ENCODE peak calls at places on chromosomes 13 and 19, in seven cellular contexts. One of them, this sample, is unnamed.

GRCh38 chr13:39259371-39259770 is 221.1 kb downstream of the NHLRC3 start:
- DNase-seq in body of pancreas: no peak
- DNase-seq in fibroblast of pulmonary artery: no peak
- DNase-seq in heart right ventricle: no peak
- DNase-seq in AG04450: no peak
- DNase-seq in lower leg skin: no peak
- DNase-seq in fibroblast of the aortic adventitia: no peak
- DNase-seq in this sample: no peak

GRCh38 chr13:102555914-102556553 is 40.8 kb upstream of the TPP2 start:
- DNase-seq in AG04450: no peak
- DNase-seq in heart right ventricle: no peak
- DNase-seq in lower leg skin: no peak
- DNase-seq in fibroblast of pulmonary artery: peak; percentile 45
- DNase-seq in body of pancreas: no peak
- DNase-seq in fibroblast of the aortic adventitia: peak; percentile 34
- DNase-seq in this sample: peak; percentile 66

GRCh38 chr13:48531416-48532145 is 1.3 kb downstream of the RCBTB2 start:
- DNase-seq in lower leg skin: no peak
- DNase-seq in fibroblast of the aortic adventitia: no peak
- DNase-seq in heart right ventricle: no peak
- DNase-seq in fibroblast of pulmonary artery: no peak
- DNase-seq in body of pancreas: peak; percentile 31
- DNase-seq in AG04450: no peak
- DNase-seq in this sample: no peak

GRCh38 chr13:47299316-47299715 is 402.5 kb upstream of the HTR2A start:
- DNase-seq in lower leg skin: no peak
- DNase-seq in fibroblast of pulmonary artery: peak; percentile 7
- DNase-seq in body of pancreas: no peak
- DNase-seq in fibroblast of the aortic adventitia: peak; percentile 66
- DNase-seq in heart right ventricle: no peak
- DNase-seq in AG04450: no peak
- DNase-seq in this sample: no peak

GRCh38 chr19:13014101-13014920 is 19.0 kb downstream of the NFIX start:
- DNase-seq in heart right ventricle: no peak
- DNase-seq in AG04450: no peak
- DNase-seq in lower leg skin: no peak
- DNase-seq in body of pancreas: no peak
- DNase-seq in fibroblast of the aortic adventitia: peak; percentile 66
- DNase-seq in fibroblast of pulmonary artery: peak; percentile 49
- DNase-seq in this sample: no peak

GRCh38 chr13:108957369-108958012 is 328.1 kb downstream of the MYO16 start:
- DNase-seq in fibroblast of the aortic adventitia: peak; percentile 89
- DNase-seq in body of pancreas: peak; percentile 27
- DNase-seq in AG04450: peak; percentile 55
- DNase-seq in fibroblast of pulmonary artery: peak; percentile 82
- DNase-seq in lower leg skin: no peak
- DNase-seq in heart right ventricle: no peak
- DNase-seq in this sample: peak; percentile 95

GRCh38 chr19:46150606-46151005 is 2.6 kb downstream of the IGFL2 start:
- DNase-seq in body of pancreas: no peak
- DNase-seq in fibroblast of pulmonary artery: no peak
- DNase-seq in lower leg skin: no peak
- DNase-seq in AG04450: no peak
- DNase-seq in heart right ventricle: no peak
- DNase-seq in fibroblast of the aortic adventitia: no peak
- DNase-seq in this sample: no peak

GRCh38 chr19:38792250-38793111 is 3.5 kb downstream of the LGALS7B start:
- DNase-seq in body of pancreas: peak; percentile 15
- DNase-seq in heart right ventricle: no peak
- DNase-seq in fibroblast of the aortic adventitia: no peak
- DNase-seq in AG04450: no peak
- DNase-seq in lower leg skin: no peak
- DNase-seq in fibroblast of pulmonary artery: peak; percentile 26
- DNase-seq in this sample: peak; percentile 15

GRCh38 chr19:19105365-19106060 is 32.8 kb downstream of the TMEM161A start:
- DNase-seq in body of pancreas: peak; percentile 34
- DNase-seq in heart right ventricle: peak; percentile 58
- DNase-seq in AG04450: no peak
- DNase-seq in fibroblast of the aortic adventitia: peak; percentile 30
- DNase-seq in fibroblast of pulmonary artery: peak; percentile 60
- DNase-seq in lower leg skin: no peak
- DNase-seq in this sample: peak; percentile 69

GRCh38 chr19:34556500-34556899 is 74.9 kb downstream of the WTIP start:
- DNase-seq in fibroblast of the aortic adventitia: peak; percentile 63
- DNase-seq in fibroblast of pulmonary artery: peak; percentile 19
- DNase-seq in AG04450: no peak
- DNase-seq in lower leg skin: no peak
- DNase-seq in body of pancreas: peak; percentile 63
- DNase-seq in heart right ventricle: peak; percentile 20
- DNase-seq in this sample: peak; percentile 9

GRCh38 chr13:34364633-34365032 is 546.7 kb downstream of the RFC3 start:
- DNase-seq in lower leg skin: no peak
- DNase-seq in body of pancreas: no peak
- DNase-seq in heart right ventricle: no peak
- DNase-seq in fibroblast of the aortic adventitia: no peak
- DNase-seq in fibroblast of pulmonary artery: peak; percentile 55
- DNase-seq in AG04450: no peak
- DNase-seq in this sample: peak; percentile 71

GRCh38 chr13:45119469-45119989 is 781 bp upstream of the GTF2F2 start:
- DNase-seq in AG04450: peak; percentile 33
- DNase-seq in body of pancreas: peak; percentile 10
- DNase-seq in lower leg skin: no peak
- DNase-seq in fibroblast of pulmonary artery: peak; percentile 60
- DNase-seq in heart right ventricle: peak; percentile 8
- DNase-seq in fibroblast of the aortic adventitia: peak; percentile 67
- DNase-seq in this sample: peak; percentile 68

GRCh38 chr13:92745233-92745632 is 481.4 kb upstream of the GPC6 start:
- DNase-seq in AG04450: no peak
- DNase-seq in fibroblast of the aortic adventitia: no peak
- DNase-seq in fibroblast of pulmonary artery: no peak
- DNase-seq in lower leg skin: no peak
- DNase-seq in body of pancreas: no peak
- DNase-seq in heart right ventricle: no peak
- DNase-seq in this sample: no peak

GRCh38 chr13:30618186-30618937 is 642 bp downstream of the USPL1 start:
- DNase-seq in heart right ventricle: peak; percentile 16
- DNase-seq in fibroblast of pulmonary artery: no peak
- DNase-seq in fibroblast of the aortic adventitia: no peak
- DNase-seq in body of pancreas: no peak
- DNase-seq in lower leg skin: no peak
- DNase-seq in AG04450: no peak
- DNase-seq in this sample: peak; percentile 21

GRCh38 chr13:41523396-41523795 is 66.0 kb downstream of the RGCC start:
- DNase-seq in lower leg skin: no peak
- DNase-seq in AG04450: no peak
- DNase-seq in fibroblast of the aortic adventitia: no peak
- DNase-seq in body of pancreas: no peak
- DNase-seq in heart right ventricle: no peak
- DNase-seq in fibroblast of pulmonary artery: no peak
- DNase-seq in this sample: no peak

GRCh38 chr19:35164418-35164817 is 9.9 kb downstream of the FXYD5 start:
- DNase-seq in heart right ventricle: no peak
- DNase-seq in body of pancreas: no peak
- DNase-seq in fibroblast of the aortic adventitia: no peak
- DNase-seq in lower leg skin: no peak
- DNase-seq in fibroblast of pulmonary artery: no peak
- DNase-seq in AG04450: no peak
- DNase-seq in this sample: no peak

GRCh38 chr19:24033962-24034342 is 53.0 kb upstream of the ZNF254 start:
- DNase-seq in fibroblast of pulmonary artery: peak; percentile 68
- DNase-seq in lower leg skin: peak; percentile 29
- DNase-seq in body of pancreas: peak; percentile 61
- DNase-seq in heart right ventricle: peak; percentile 21
- DNase-seq in fibroblast of the aortic adventitia: peak; percentile 66
- DNase-seq in AG04450: peak; percentile 21
- DNase-seq in this sample: peak; percentile 79

GRCh38 chr19:6648141-6648715 is 21.7 kb downstream of the TNFSF14 start:
- DNase-seq in fibroblast of the aortic adventitia: no peak
- DNase-seq in fibroblast of pulmonary artery: no peak
- DNase-seq in body of pancreas: no peak
- DNase-seq in lower leg skin: no peak
- DNase-seq in heart right ventricle: no peak
- DNase-seq in AG04450: no peak
- DNase-seq in this sample: no peak

GRCh38 chr13:21670006-21670882 is 629 bp upstream of the FGF9 start:
- DNase-seq in lower leg skin: no peak
- DNase-seq in AG04450: no peak
- DNase-seq in heart right ventricle: peak; percentile 35
- DNase-seq in fibroblast of pulmonary artery: peak; percentile 42
- DNase-seq in fibroblast of the aortic adventitia: peak; percentile 42
- DNase-seq in body of pancreas: peak; percentile 49
- DNase-seq in this sample: peak; percentile 37

GRCh38 chr19:4596033-4596904 is 36.8 kb upstream of the SEMA6B start:
- DNase-seq in fibroblast of the aortic adventitia: no peak
- DNase-seq in body of pancreas: no peak
- DNase-seq in fibroblast of pulmonary artery: no peak
- DNase-seq in AG04450: no peak
- DNase-seq in heart right ventricle: no peak
- DNase-seq in lower leg skin: no peak
- DNase-seq in this sample: no peak

GRCh38 chr19:37346091-37346490 is 24.8 kb upstream of the ZNF527 start:
- DNase-seq in fibroblast of pulmonary artery: no peak
- DNase-seq in body of pancreas: no peak
- DNase-seq in fibroblast of the aortic adventitia: no peak
- DNase-seq in lower leg skin: no peak
- DNase-seq in AG04450: no peak
- DNase-seq in heart right ventricle: no peak
- DNase-seq in this sample: no peak

DNA sequence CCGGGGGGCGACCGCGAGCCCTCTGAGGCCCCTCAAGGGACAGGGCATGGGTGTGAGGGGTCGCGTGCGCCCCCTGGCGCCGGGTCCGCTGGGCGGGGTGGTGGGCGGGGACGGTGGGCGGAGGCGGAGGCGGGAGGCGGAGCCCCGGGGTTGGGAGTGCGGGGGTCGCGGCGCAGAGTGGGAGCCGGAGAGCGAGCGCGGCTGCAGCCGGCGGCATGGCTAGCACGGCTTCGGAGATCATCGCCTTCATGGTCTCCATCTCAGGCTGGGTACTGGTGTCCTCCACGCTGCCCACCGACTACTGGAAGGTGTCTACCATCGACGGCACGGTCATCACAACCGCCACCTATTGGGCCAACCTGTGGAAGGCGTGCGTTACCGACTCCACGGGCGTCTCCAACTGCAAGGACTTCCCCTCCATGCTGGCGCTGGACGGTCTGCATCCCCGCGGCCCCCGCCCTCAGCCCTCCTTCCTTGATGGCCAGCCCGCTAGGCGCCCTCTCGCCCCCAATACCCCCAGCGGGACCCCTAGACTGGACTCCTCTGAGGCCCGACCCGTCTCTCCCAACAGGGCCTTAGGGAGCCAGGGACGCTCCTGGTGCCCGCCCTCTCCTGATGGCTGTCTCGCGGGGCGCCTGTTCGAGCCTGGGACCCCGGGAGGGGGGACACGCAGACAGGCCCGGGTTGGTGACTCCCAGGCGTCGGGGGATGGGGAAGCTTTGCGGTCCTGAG is at the start of gene CLDN10:
- DNase-seq in fibroblast of the aortic adventitia: no peak
- DNase-seq in heart right ventricle: no peak
- DNase-seq in fibroblast of pulmonary artery: no peak
- DNase-seq in lower leg skin: no peak
- DNase-seq in AG04450: no peak
- DNase-seq in body of pancreas: peak; percentile 88
- DNase-seq in this sample: no peak
- H3K4me3 ChIP-seq in fibroblast of the aortic adventitia: no peak within 1 kb of the TSS
- H3K4me3 ChIP-seq in heart right ventricle: peak within 1 kb of the TSS; percentile 24
- H3K4me3 ChIP-seq in fibroblast of pulmonary artery: no peak within 1 kb of the TSS
- H3K4me3 ChIP-seq in lower leg skin: no peak within 1 kb of the TSS
- H3K4me3 ChIP-seq in AG04450: no peak within 1 kb of the TSS
- H3K4me3 ChIP-seq in body of pancreas: peak within 1 kb of the TSS; percentile 50
- H3K4me3 ChIP-seq in this sample: peak within 1 kb of the TSS; percentile 8

GRCh38 chr19:14544047-14544446 is 14.7 kb downstream of the TECR start:
- DNase-seq in heart right ventricle: no peak
- DNase-seq in AG04450: no peak
- DNase-seq in fibroblast of the aortic adventitia: no peak
- DNase-seq in body of pancreas: no peak
- DNase-seq in fibroblast of pulmonary artery: no peak
- DNase-seq in lower leg skin: no peak
- DNase-seq in this sample: no peak

GRCh38 chr19:14542721-14543328 is 13.4 kb downstream of the TECR start:
- DNase-seq in fibroblast of pulmonary artery: peak; percentile 30
- DNase-seq in fibroblast of the aortic adventitia: peak; percentile 75
- DNase-seq in lower leg skin: no peak
- DNase-seq in AG04450: no peak
- DNase-seq in heart right ventricle: peak; percentile 41
- DNase-seq in body of pancreas: no peak
- DNase-seq in this sample: peak; percentile 30

GRCh38 chr19:14544977-14545715 is 15.8 kb downstream of the TECR start:
- DNase-seq in heart right ventricle: peak; percentile 53
- DNase-seq in AG04450: no peak
- DNase-seq in fibroblast of pulmonary artery: no peak
- DNase-seq in fibroblast of the aortic adventitia: no peak
- DNase-seq in body of pancreas: peak; percentile 64
- DNase-seq in lower leg skin: no peak
- DNase-seq in this sample: peak; percentile 46

GRCh38 chr19:14550201-14550754 is 20.9 kb downstream of the TECR start:
- DNase-seq in body of pancreas: peak; percentile 50
- DNase-seq in fibroblast of the aortic adventitia: no peak
- DNase-seq in lower leg skin: no peak
- DNase-seq in AG04450: no peak
- DNase-seq in heart right ventricle: no peak
- DNase-seq in fibroblast of pulmonary artery: no peak
- DNase-seq in this sample: peak; percentile 35

DNA sequence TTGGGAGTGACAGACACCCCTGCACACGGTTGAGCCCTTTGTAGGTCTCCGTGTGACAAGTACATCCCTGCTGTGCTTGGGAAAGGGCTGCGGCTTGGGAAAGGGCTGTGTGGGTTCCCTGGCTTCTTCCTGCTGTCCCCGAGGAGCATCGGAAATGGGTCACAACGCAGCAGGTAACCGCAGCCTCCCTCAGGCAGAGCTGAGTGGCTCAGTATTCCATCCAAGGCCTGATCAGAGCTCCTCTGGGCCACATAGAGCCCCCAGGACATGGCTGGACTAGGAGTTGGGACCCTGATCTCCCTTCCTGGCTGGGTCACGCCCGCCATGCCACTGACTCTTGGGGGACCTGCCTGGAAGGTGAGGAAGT is 16.3 kb downstream of the TECR start:
- DNase-seq in fibroblast of pulmonary artery: no peak
- DNase-seq in heart right ventricle: no peak
- DNase-seq in lower leg skin: no peak
- DNase-seq in fibroblast of the aortic adventitia: no peak
- DNase-seq in AG04450: no peak
- DNase-seq in body of pancreas: no peak
- DNase-seq in this sample: no peak
- H3K4me3 ChIP-seq in fibroblast of pulmonary artery: no peak overlapping the region
- H3K4me3 ChIP-seq in heart right ventricle: no peak overlapping the region
- H3K4me3 ChIP-seq in lower leg skin: no peak overlapping the region
- H3K4me3 ChIP-seq in fibroblast of the aortic adventitia: no peak overlapping the region
- H3K4me3 ChIP-seq in AG04450: no peak overlapping the region
- H3K4me3 ChIP-seq in body of pancreas: no peak overlapping the region
- H3K4me3 ChIP-seq in this sample: no peak overlapping the region

GRCh38 chr19:10107254-10107653 is 1.1 kb downstream of the PPAN start:
- DNase-seq in fibroblast of the aortic adventitia: no peak
- DNase-seq in lower leg skin: no peak
- DNase-seq in body of pancreas: no peak
- DNase-seq in AG04450: no peak
- DNase-seq in heart right ventricle: no peak
- DNase-seq in fibroblast of pulmonary artery: no peak
- DNase-seq in this sample: no peak
- H3K4me3 ChIP-seq in fibroblast of the aortic adventitia: peak overlapping the region; percentile 91
- H3K4me3 ChIP-seq in lower leg skin: no peak overlapping the region
- H3K4me3 ChIP-seq in body of pancreas: no peak overlapping the region
- H3K4me3 ChIP-seq in AG04450: peak overlapping the region; percentile 90
- H3K4me3 ChIP-seq in heart right ventricle: peak overlapping the region; percentile 80
- H3K4me3 ChIP-seq in fibroblast of pulmonary artery: peak overlapping the region; percentile 88
- H3K4me3 ChIP-seq in this sample: peak overlapping the region; percentile 96

GRCh38 chr19:17488593-17489391 is 18.5 kb downstream of the SLC27A1 start:
- DNase-seq in fibroblast of pulmonary artery: peak; percentile 34
- DNase-seq in fibroblast of the aortic adventitia: no peak
- DNase-seq in body of pancreas: peak; percentile 94
- DNase-seq in lower leg skin: peak; percentile 67
- DNase-seq in heart right ventricle: peak; percentile 67
- DNase-seq in AG04450: no peak
- DNase-seq in this sample: no peak
- H3K4me3 ChIP-seq in fibroblast of pulmonary artery: no peak overlapping the region
- H3K4me3 ChIP-seq in fibroblast of the aortic adventitia: no peak overlapping the region
- H3K4me3 ChIP-seq in body of pancreas: no peak overlapping the region
- H3K4me3 ChIP-seq in lower leg skin: no peak overlapping the region
- H3K4me3 ChIP-seq in heart right ventricle: peak overlapping the region; percentile 36
- H3K4me3 ChIP-seq in AG04450: no peak overlapping the region
- H3K4me3 ChIP-seq in this sample: no peak overlapping the region